ENCODE peak calls at places on chromosomes 4 and X, in eight cellular contexts. U, E, Z, K, S, W, R and O are unnamed samples.
A peak's percentile ranks its signal among the peaks of the same experiment; 100 is the strongest.

GRCh38 chrX:71542411-71542810 is 9.5 kb downstream of the OGT start:
- DNase-seq in U (no peak), E (peak; percentile 43), W (no peak), K (no peak), R (no peak), Z (peak; percentile 51), S (no peak), O (no peak)

GRCh38 chr4:4848540-4848939 is 10.9 kb upstream of the MSX1 start:
- DNase-seq in K (no peak), Z (no peak), U (no peak), W (no peak), R (no peak), S (no peak), E (no peak), O (no peak)

GRCh38 chr4:117376700-117377099 is 291.3 kb upstream of the TRAM1L1 start:
- DNase-seq in E (no peak), W (no peak), K (no peak), S (no peak), Z (no peak), R (no peak), U (no peak), O (no peak)

GRCh38 chr4:55866290-55866907 is 13.0 kb downstream of the EXOC1 start:
- DNase-seq in K (no peak), R (no peak), W (no peak), S (no peak), U (no peak), Z (peak; percentile 96), E (peak; percentile 94), O (no peak)

GRCh38 chr4:84995386-84995785 is 28.9 kb upstream of the WDFY3 start:
- DNase-seq in S (no peak), Z (peak; percentile 45), R (no peak), E (peak; percentile 78), U (no peak), K (no peak), W (no peak), O (no peak)

GRCh38 chr4:85243857-85244256 is 231.1 kb upstream of the ARHGAP24 start:
- DNase-seq in S (no peak), R (no peak), Z (no peak), E (peak; percentile 1), U (peak; percentile 24), K (no peak), W (no peak), O (no peak)

GRCh38 chrX:46407036-46407752 is 138.0 kb downstream of the ZNF674 start:
- DNase-seq in U (no peak), Z (no peak), R (no peak), S (no peak), E (no peak), K (no peak), W (no peak), O (no peak)

GRCh38 chr4:66681962-66682361 is 863.3 kb downstream of the CENPC start:
- DNase-seq in K (no peak), E (peak; percentile 56), Z (peak; percentile 87), R (no peak), U (no peak), W (no peak), S (no peak), O (no peak)

GRCh38 chr4:164383187-164384181 is 370.4 kb upstream of the SMIM31 start:
- DNase-seq in Z (peak; percentile 61), W (peak; percentile 42), S (peak; percentile 64), E (peak; percentile 3), R (no peak), U (peak; percentile 51), K (peak; percentile 70), O (no peak)

GRCh38 chrX:12567857-12568256 is 223.4 kb upstream of the PRPS2 start:
- DNase-seq in W (no peak), E (no peak), Z (no peak), K (no peak), R (no peak), U (no peak), S (no peak), O (no peak)

GRCh38 chrX:139178980-139179379 is 351.6 kb upstream of the F9 start:
- DNase-seq in K (no peak), E (no peak), U (no peak), W (no peak), Z (no peak), S (no peak), R (no peak), O (no peak)

GRCh38 chr4:18754180-18754579 is 732.6 kb upstream of the LCORL start:
- DNase-seq in Z (no peak), R (no peak), E (no peak), S (no peak), W (no peak), K (no peak), U (no peak), O (no peak)

GRCh38 chr4:52868138-52868537 is 6.0 kb downstream of the RASL11B start:
- DNase-seq in S (peak; percentile 90), E (no peak), K (no peak), W (no peak), Z (no peak), R (no peak), U (peak; percentile 77), O (no peak)

GRCh38 chr4:8133897-8134542 is 24.6 kb downstream of the ABLIM2 start:
- DNase-seq in K (no peak), Z (no peak), U (no peak), R (no peak), E (no peak), S (no peak), W (no peak), O (no peak)

GRCh38 chrX:71253253-71254091 is 468 bp downstream of the ZMYM3 start:
- DNase-seq in U (peak; percentile 44), W (peak; percentile 55), S (no peak), E (peak; percentile 50), K (peak; percentile 15), R (no peak), Z (peak; percentile 18), O (peak; percentile 9)

GRCh38 chrX:31508338-31508737 is 436.5 kb upstream of the FTHL17 start:
- DNase-seq in R (peak; percentile 25), U (peak; percentile 15), W (no peak), Z (peak; percentile 75), E (peak; percentile 70), K (no peak), S (no peak), O (no peak)

GRCh38 chr4:2944091-2944482 is 19.1 kb downstream of the NOP14 start:
- DNase-seq in E (no peak), Z (no peak), U (no peak), K (no peak), W (no peak), R (no peak), S (no peak), O (no peak)

GRCh38 chr4:14770025-14770424 is 232.3 kb upstream of the CPEB2 start:
- DNase-seq in W (no peak), U (no peak), K (no peak), S (no peak), Z (no peak), R (no peak), E (no peak), O (no peak)

GRCh38 chr4:14767142-14767541 is 235.1 kb upstream of the CPEB2 start:
- DNase-seq in R (no peak), Z (no peak), U (no peak), W (no peak), S (no peak), K (no peak), E (no peak), O (no peak)

GRCh38 chr4:14771091-14771490 is 231.2 kb upstream of the CPEB2 start:
- DNase-seq in R (no peak), U (no peak), Z (no peak), S (no peak), E (peak; percentile 6), K (no peak), W (no peak), O (no peak)

GRCh38 chr4:14771504-14772175 is 230.6 kb upstream of the CPEB2 start:
- DNase-seq in R (no peak), K (no peak), W (no peak), U (no peak), S (no peak), E (no peak), Z (no peak), O (no peak)

DNA sequence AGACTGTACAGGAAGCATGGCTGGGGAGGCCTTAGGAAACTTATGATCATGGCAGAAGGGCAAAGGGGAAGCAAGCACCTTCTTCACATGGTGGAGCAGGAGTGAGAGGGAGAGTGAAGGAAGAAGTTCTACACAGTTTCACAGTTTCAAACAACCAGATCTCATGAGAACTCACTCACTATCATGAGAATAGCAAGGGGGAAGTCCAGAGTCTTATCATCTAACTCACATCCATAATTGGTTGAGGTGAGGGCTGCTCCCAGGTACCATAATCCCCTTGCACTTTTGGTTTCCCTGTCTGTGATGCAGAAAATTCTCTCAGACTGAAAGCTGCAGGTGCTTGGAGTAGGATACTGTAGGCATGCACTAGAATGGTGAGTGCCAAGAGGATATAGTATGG is 233.8 kb upstream of the CPEB2 start:
- DNase-seq in S (no peak), W (no peak), Z (no peak), R (no peak), E (no peak), K (no peak), U (no peak), O (no peak)
- H3K9me3 ChIP-seq in S (no peaks in the 10 kb centered on the region), W (no peaks in the 10 kb centered on the region), Z (no peaks in the 10 kb centered on the region), R (no peaks in the 10 kb centered on the region), E (no peaks in the 10 kb centered on the region), K (no peaks in the 10 kb centered on the region), U (no peaks in the 10 kb centered on the region), O (no peaks in the 10 kb centered on the region)

DNA sequence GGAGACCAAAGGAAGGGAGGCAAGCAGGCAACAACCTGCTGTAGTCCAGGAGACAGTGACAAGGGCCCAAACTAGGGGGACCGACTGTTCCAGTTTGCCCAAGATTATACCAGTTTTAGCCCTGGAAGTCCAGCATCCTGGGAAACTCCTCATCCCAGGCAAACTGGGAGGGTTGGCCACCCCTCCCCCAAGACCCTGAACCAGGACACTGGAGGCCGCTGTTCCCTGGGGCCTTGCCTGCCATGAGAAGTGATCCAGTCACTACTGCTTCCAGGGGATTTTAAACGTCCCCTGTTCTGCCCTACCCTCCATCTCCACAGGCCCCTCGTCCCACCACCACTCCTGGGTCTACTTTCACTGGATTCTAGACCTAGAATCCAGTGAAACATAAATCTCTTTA is 4.3 kb upstream of the DGAT2L6 start:
- DNase-seq in K (no peak), W (no peak), E (no peak), Z (no peak), U (no peak), R (no peak), S (no peak), O (no peak)
- H3K9me3 ChIP-seq in K (no peaks in the 10 kb centered on the region), W (no peaks in the 10 kb centered on the region), E (no peaks in the 10 kb centered on the region), Z (no peaks in the 10 kb centered on the region), U (no peaks in the 10 kb centered on the region), R (no peaks in the 10 kb centered on the region), S (no peaks in the 10 kb centered on the region), O (no peaks in the 10 kb centered on the region)

DNA sequence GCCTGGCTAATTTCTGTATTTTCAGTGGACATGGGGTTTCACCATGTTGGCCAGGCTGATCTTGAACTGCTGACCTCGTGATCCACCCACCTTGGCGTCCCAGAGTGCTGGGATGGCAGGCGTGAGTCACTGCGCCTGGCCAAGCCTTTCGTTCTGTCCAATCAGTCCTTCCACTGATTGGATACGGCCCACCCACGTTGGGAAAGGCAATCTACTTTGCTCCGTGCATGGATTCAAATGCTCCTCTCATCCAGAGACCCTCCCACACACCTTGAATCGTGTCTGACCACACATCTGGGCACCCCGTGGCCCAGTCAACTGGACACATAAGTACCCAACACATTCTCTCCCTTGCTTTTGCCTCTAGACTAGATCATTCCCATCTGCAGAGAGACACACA is 74.9 kb downstream of the CRLF2 start:
- DNase-seq in Z (no peak), W (no peak), E (no peak), R (no peak), S (no peak), K (no peak), U (no peak), O (no peak)
- H3K9me3 ChIP-seq in Z (peaks cover 8% of the 10 kb centered on the region), W (peaks cover 2% of the 10 kb centered on the region), E (peaks cover 3% of the 10 kb centered on the region), R (peaks cover 3% of the 10 kb centered on the region), S (no peaks in the 10 kb centered on the region), K (no peaks in the 10 kb centered on the region), U (no peaks in the 10 kb centered on the region), O (no peaks in the 10 kb centered on the region)

GRCh38 chrX:153524234-153524633 is 6.8 kb downstream of the ATP2B3 start:
- DNase-seq in E (no peak), R (no peak), S (no peak), W (no peak), U (no peak), Z (no peak), K (no peak), O (no peak)
- H3K9me3 ChIP-seq in E (no peaks in the 10 kb centered on the region), R (no peaks in the 10 kb centered on the region), S (no peaks in the 10 kb centered on the region), W (no peaks in the 10 kb centered on the region), U (no peaks in the 10 kb centered on the region), Z (no peaks in the 10 kb centered on the region), K (no peaks in the 10 kb centered on the region), O (no peaks in the 10 kb centered on the region)